ENCODE peak calls at places on chromosomes 1 and 21, in nine cellular contexts. One of them, this sample, is unnamed. For H3K4me1, the result is how much of the 10 kb centered on the place peaks cover.

GRCh38 chr1:243621973-243622372 is 228.1 kb downstream of the AKT3 start:
- DNase-seq in CD8-positive, alpha-beta memory T cell: no peak
- DNase-seq in fibroblast of lung: peak
- DNase-seq in mesendoderm: peak
- DNase-seq in lower lobe of right lung: no peak
- DNase-seq in OCI-LY7: no peak
- DNase-seq in trophoblast cell: peak
- DNase-seq in neural progenitor cell: no peak
- DNase-seq in CD4-positive, alpha-beta memory T cell: no peak
- DNase-seq in this sample: no peak

GRCh38 chr1:58430355-58431335 is 115.9 kb downstream of the OMA1 start:
- DNase-seq in CD8-positive, alpha-beta memory T cell: no peak
- DNase-seq in fibroblast of lung: peak
- DNase-seq in mesendoderm: no peak
- DNase-seq in lower lobe of right lung: no peak
- DNase-seq in OCI-LY7: no peak
- DNase-seq in trophoblast cell: no peak
- DNase-seq in neural progenitor cell: no peak
- DNase-seq in CD4-positive, alpha-beta memory T cell: no peak
- DNase-seq in this sample: no peak

GRCh38 chr1:239232921-239233320 is 153.4 kb upstream of the CHRM3 start:
- DNase-seq in CD8-positive, alpha-beta memory T cell: no peak
- DNase-seq in fibroblast of lung: no peak
- DNase-seq in mesendoderm: peak
- DNase-seq in lower lobe of right lung: no peak
- DNase-seq in OCI-LY7: no peak
- DNase-seq in trophoblast cell: peak
- DNase-seq in neural progenitor cell: no peak
- DNase-seq in CD4-positive, alpha-beta memory T cell: no peak
- DNase-seq in this sample: no peak

GRCh38 chr1:7549693-7550161 is 221.4 kb upstream of the VAMP3 start:
- DNase-seq in CD8-positive, alpha-beta memory T cell: no peak
- DNase-seq in fibroblast of lung: no peak
- DNase-seq in mesendoderm: peak
- DNase-seq in lower lobe of right lung: peak
- DNase-seq in OCI-LY7: no peak
- DNase-seq in trophoblast cell: no peak
- DNase-seq in neural progenitor cell: no peak
- DNase-seq in CD4-positive, alpha-beta memory T cell: no peak
- DNase-seq in this sample: no peak

GRCh38 chr1:248828845-248829244 is 3.1 kb upstream of the SH3BP5L start:
- DNase-seq in CD8-positive, alpha-beta memory T cell: no peak
- DNase-seq in fibroblast of lung: peak
- DNase-seq in mesendoderm: no peak
- DNase-seq in lower lobe of right lung: no peak
- DNase-seq in OCI-LY7: no peak
- DNase-seq in trophoblast cell: peak
- DNase-seq in neural progenitor cell: no peak
- DNase-seq in CD4-positive, alpha-beta memory T cell: no peak
- DNase-seq in this sample: no peak

GRCh38 chr1:206550446-206550845 is 43.1 kb downstream of the RASSF5 start:
- DNase-seq in CD8-positive, alpha-beta memory T cell: no peak
- DNase-seq in fibroblast of lung: no peak
- DNase-seq in mesendoderm: no peak
- DNase-seq in lower lobe of right lung: no peak
- DNase-seq in OCI-LY7: no peak
- DNase-seq in trophoblast cell: no peak
- DNase-seq in neural progenitor cell: no peak
- DNase-seq in CD4-positive, alpha-beta memory T cell: no peak
- DNase-seq in this sample: no peak

GRCh38 chr1:178341218-178341956 is 155.4 kb downstream of the CLEC20A start:
- DNase-seq in CD8-positive, alpha-beta memory T cell: no peak
- DNase-seq in fibroblast of lung: peak
- DNase-seq in mesendoderm: peak
- DNase-seq in lower lobe of right lung: peak
- DNase-seq in OCI-LY7: no peak
- DNase-seq in trophoblast cell: peak
- DNase-seq in neural progenitor cell: peak
- DNase-seq in CD4-positive, alpha-beta memory T cell: no peak
- DNase-seq in this sample: peak

GRCh38 chr1:39990428-39990827 is 35.5 kb downstream of the MFSD2A start:
- DNase-seq in CD8-positive, alpha-beta memory T cell: no peak
- DNase-seq in fibroblast of lung: no peak
- DNase-seq in mesendoderm: no peak
- DNase-seq in lower lobe of right lung: no peak
- DNase-seq in OCI-LY7: no peak
- DNase-seq in trophoblast cell: peak
- DNase-seq in neural progenitor cell: no peak
- DNase-seq in CD4-positive, alpha-beta memory T cell: no peak
- DNase-seq in this sample: no peak

GRCh38 chr1:3771108-3772026 is 1.2 kb upstream of the SMIM1 start:
- DNase-seq in CD8-positive, alpha-beta memory T cell: no peak
- DNase-seq in fibroblast of lung: no peak
- DNase-seq in mesendoderm: peak
- DNase-seq in lower lobe of right lung: no peak
- DNase-seq in OCI-LY7: no peak
- DNase-seq in trophoblast cell: no peak
- DNase-seq in neural progenitor cell: peak
- DNase-seq in CD4-positive, alpha-beta memory T cell: no peak
- DNase-seq in this sample: no peak

GRCh38 chr21:39196838-39197237 is 13.6 kb upstream of the PSMG1 start:
- DNase-seq in CD8-positive, alpha-beta memory T cell: no peak
- DNase-seq in fibroblast of lung: no peak
- DNase-seq in mesendoderm: no peak
- DNase-seq in lower lobe of right lung: no peak
- DNase-seq in OCI-LY7: no peak
- DNase-seq in trophoblast cell: no peak
- DNase-seq in neural progenitor cell: no peak
- DNase-seq in CD4-positive, alpha-beta memory T cell: no peak
- DNase-seq in this sample: no peak

GRCh38 chr21:16942703-16943102 is 570.1 kb upstream of the CXADR start:
- DNase-seq in CD8-positive, alpha-beta memory T cell: no peak
- DNase-seq in fibroblast of lung: peak
- DNase-seq in mesendoderm: peak
- DNase-seq in lower lobe of right lung: no peak
- DNase-seq in OCI-LY7: no peak
- DNase-seq in trophoblast cell: no peak
- DNase-seq in neural progenitor cell: peak
- DNase-seq in CD4-positive, alpha-beta memory T cell: no peak
- DNase-seq in this sample: peak

DNA sequence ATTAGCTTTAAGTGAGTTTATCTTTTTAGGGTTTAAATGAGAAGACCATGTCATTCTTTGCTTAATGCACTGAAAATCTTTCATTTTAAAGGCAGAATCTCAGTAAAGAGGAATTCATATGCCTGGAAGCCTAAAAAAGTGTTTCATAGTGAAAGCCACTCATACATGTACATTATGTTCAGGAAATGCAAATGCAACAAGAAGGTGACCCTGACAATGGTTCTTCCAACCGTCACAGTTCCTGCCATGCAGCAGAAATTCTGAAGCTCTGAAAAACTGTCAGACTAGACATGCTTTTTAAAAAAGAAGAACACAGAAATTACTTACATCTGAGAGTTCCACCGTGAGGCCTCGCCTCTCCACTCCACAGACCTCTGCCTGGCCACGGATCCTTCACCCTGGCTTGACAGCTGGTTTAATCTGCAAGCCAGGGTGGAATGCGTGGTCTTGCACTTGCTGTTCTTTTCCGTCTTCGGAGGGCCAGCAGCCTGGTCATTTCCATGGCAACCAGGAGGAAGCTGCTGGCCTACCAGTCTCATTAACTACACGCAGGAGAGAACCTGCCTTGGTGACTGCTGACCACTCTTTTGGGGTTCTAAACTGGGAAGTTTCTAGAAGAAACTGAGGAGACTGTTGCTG is 41.8 kb upstream of the PAXBP1 start:
- DNase-seq in CD8-positive, alpha-beta memory T cell: no peak
- DNase-seq in fibroblast of lung: no peak
- DNase-seq in mesendoderm: peak
- DNase-seq in lower lobe of right lung: no peak
- DNase-seq in OCI-LY7: peak
- DNase-seq in trophoblast cell: no peak
- DNase-seq in neural progenitor cell: peak
- DNase-seq in CD4-positive, alpha-beta memory T cell: no peak
- DNase-seq in this sample: no peak
- H3K4me3 ChIP-seq in CD8-positive, alpha-beta memory T cell: no peak
- H3K4me3 ChIP-seq in fibroblast of lung: no peak
- H3K4me3 ChIP-seq in mesendoderm: no peak
- H3K4me3 ChIP-seq in lower lobe of right lung: no peak
- H3K4me3 ChIP-seq in OCI-LY7: no peak
- H3K4me3 ChIP-seq in trophoblast cell: no peak
- H3K4me3 ChIP-seq in neural progenitor cell: no peak
- H3K4me3 ChIP-seq in CD4-positive, alpha-beta memory T cell: no peak
- H3K4me3 ChIP-seq in this sample: no peak

GRCh38 chr1:84708031-84708430 is 17.8 kb upstream of the SSX2IP start:
- DNase-seq in CD8-positive, alpha-beta memory T cell: no peak
- DNase-seq in fibroblast of lung: peak
- DNase-seq in mesendoderm: no peak
- DNase-seq in lower lobe of right lung: no peak
- DNase-seq in OCI-LY7: no peak
- DNase-seq in trophoblast cell: no peak
- DNase-seq in neural progenitor cell: no peak
- DNase-seq in CD4-positive, alpha-beta memory T cell: no peak
- DNase-seq in this sample: no peak

GRCh38 chr1:84709175-84709574 is 18.9 kb upstream of the SSX2IP start:
- DNase-seq in CD8-positive, alpha-beta memory T cell: no peak
- DNase-seq in fibroblast of lung: no peak
- DNase-seq in mesendoderm: no peak
- DNase-seq in lower lobe of right lung: no peak
- DNase-seq in OCI-LY7: no peak
- DNase-seq in trophoblast cell: no peak
- DNase-seq in neural progenitor cell: no peak
- DNase-seq in CD4-positive, alpha-beta memory T cell: no peak
- DNase-seq in this sample: no peak

GRCh38 chr1:84711091-84711490 is 20.8 kb upstream of the SSX2IP start:
- DNase-seq in CD8-positive, alpha-beta memory T cell: no peak
- DNase-seq in fibroblast of lung: peak
- DNase-seq in mesendoderm: no peak
- DNase-seq in lower lobe of right lung: no peak
- DNase-seq in OCI-LY7: no peak
- DNase-seq in trophoblast cell: no peak
- DNase-seq in neural progenitor cell: no peak
- DNase-seq in CD4-positive, alpha-beta memory T cell: no peak
- DNase-seq in this sample: no peak

GRCh38 chr1:84715620-84716019 is 25.4 kb upstream of the SSX2IP start:
- DNase-seq in CD8-positive, alpha-beta memory T cell: no peak
- DNase-seq in fibroblast of lung: no peak
- DNase-seq in mesendoderm: no peak
- DNase-seq in lower lobe of right lung: no peak
- DNase-seq in OCI-LY7: no peak
- DNase-seq in trophoblast cell: no peak
- DNase-seq in neural progenitor cell: peak
- DNase-seq in CD4-positive, alpha-beta memory T cell: no peak
- DNase-seq in this sample: no peak

GRCh38 chr1:84712288-84712874 is 22.1 kb upstream of the SSX2IP start:
- DNase-seq in CD8-positive, alpha-beta memory T cell: no peak
- DNase-seq in fibroblast of lung: peak
- DNase-seq in mesendoderm: no peak
- DNase-seq in lower lobe of right lung: no peak
- DNase-seq in OCI-LY7: no peak
- DNase-seq in trophoblast cell: no peak
- DNase-seq in neural progenitor cell: no peak
- DNase-seq in CD4-positive, alpha-beta memory T cell: no peak
- DNase-seq in this sample: no peak
- H3K27ac ChIP-seq in CD8-positive, alpha-beta memory T cell: no peak
- H3K27ac ChIP-seq in fibroblast of lung: no peak
- H3K27ac ChIP-seq in mesendoderm: no peak
- H3K27ac ChIP-seq in lower lobe of right lung: no peak
- H3K27ac ChIP-seq in OCI-LY7: no peak
- H3K27ac ChIP-seq in trophoblast cell: no peak
- H3K27ac ChIP-seq in neural progenitor cell: no peak
- H3K27ac ChIP-seq in CD4-positive, alpha-beta memory T cell: no peak
- H3K27ac ChIP-seq in this sample: no peak

DNA sequence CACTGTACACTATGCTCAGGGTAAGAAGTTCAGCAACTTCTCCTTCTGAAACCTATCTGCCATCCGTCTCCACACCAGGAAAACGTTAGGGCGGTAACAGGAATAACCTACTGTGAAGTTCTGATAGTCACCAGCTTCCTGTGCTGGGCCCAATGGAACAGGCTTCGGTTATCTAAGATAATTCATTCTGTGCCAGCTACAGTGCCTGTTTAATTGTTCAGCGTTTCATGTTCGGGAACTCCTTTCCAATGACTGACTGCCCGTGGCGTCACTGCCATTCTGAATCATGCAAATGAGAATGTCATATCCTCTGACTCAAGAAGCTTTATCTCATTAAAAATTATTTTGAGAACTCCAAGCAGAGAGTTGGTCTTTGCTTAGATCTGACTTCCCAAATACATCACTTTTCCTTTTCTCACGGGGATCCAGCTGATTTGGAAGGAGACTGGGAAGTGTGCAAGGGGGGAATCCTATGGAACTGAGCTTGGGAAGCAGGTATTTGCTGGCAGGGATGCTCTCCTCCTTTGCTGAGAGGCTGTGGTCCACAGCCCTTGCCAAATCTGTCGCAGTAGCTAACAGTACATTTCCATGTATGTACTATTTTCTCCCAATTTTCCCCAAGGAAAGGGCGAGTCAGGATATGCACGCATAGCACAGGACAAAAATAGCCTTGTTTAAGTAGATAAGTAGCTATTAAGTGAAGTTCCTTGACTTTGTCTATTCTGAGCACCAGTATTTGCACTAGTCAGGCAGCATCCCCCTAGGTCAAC is 358.7 kb downstream of the LTN1 start:
- DNase-seq in CD8-positive, alpha-beta memory T cell: no peak
- DNase-seq in fibroblast of lung: peak
- DNase-seq in mesendoderm: no peak
- DNase-seq in lower lobe of right lung: no peak
- DNase-seq in OCI-LY7: no peak
- DNase-seq in trophoblast cell: no peak
- DNase-seq in neural progenitor cell: no peak
- DNase-seq in CD4-positive, alpha-beta memory T cell: no peak
- DNase-seq in this sample: no peak
- H3K4me1 ChIP-seq in CD8-positive, alpha-beta memory T cell: under half
- H3K4me1 ChIP-seq in fibroblast of lung: under half
- H3K4me1 ChIP-seq in mesendoderm: under half
- H3K4me1 ChIP-seq in lower lobe of right lung: under half
- H3K4me1 ChIP-seq in OCI-LY7: under half
- H3K4me1 ChIP-seq in trophoblast cell: under half
- H3K4me1 ChIP-seq in neural progenitor cell: under half
- H3K4me1 ChIP-seq in CD4-positive, alpha-beta memory T cell: under half
- H3K4me1 ChIP-seq in this sample: under half

DNA sequence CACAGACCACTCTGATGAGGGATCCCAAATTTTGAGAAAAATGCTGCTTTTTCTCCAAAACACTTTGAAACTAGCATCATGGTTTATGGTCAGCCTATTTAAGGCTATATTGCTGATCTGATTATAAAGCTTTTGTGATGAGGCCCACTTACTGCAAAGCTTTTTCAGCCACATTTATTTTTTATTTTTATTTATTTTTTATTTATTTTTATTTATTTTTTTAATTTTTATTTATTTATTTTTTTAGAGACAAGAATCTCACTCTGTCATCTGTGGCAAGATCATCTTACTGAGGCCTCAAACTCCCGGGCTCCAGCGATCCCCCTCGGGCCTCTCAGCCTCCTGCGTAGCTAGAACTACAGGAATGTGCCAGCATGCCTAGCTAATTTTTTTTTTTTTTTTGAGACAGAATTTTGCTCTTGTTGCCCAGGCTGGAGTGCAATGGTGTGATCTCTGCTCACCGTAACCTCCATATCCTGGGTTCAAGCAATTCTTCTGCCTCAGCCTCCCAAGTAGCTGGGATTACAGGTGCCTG is 5.2 kb upstream of the BCAS2 start:
- DNase-seq in CD8-positive, alpha-beta memory T cell: no peak
- DNase-seq in fibroblast of lung: no peak
- DNase-seq in mesendoderm: no peak
- DNase-seq in lower lobe of right lung: no peak
- DNase-seq in OCI-LY7: no peak
- DNase-seq in trophoblast cell: peak
- DNase-seq in neural progenitor cell: no peak
- DNase-seq in CD4-positive, alpha-beta memory T cell: no peak
- DNase-seq in this sample: no peak
- H3K4me3 ChIP-seq in CD8-positive, alpha-beta memory T cell: no peak
- H3K4me3 ChIP-seq in fibroblast of lung: no peak
- H3K4me3 ChIP-seq in mesendoderm: no peak
- H3K4me3 ChIP-seq in lower lobe of right lung: no peak
- H3K4me3 ChIP-seq in OCI-LY7: no peak
- H3K4me3 ChIP-seq in trophoblast cell: no peak
- H3K4me3 ChIP-seq in neural progenitor cell: no peak
- H3K4me3 ChIP-seq in CD4-positive, alpha-beta memory T cell: no peak
- H3K4me3 ChIP-seq in this sample: no peak